ENCODE peak calls at places on chromosomes 13 and 19, in seven cellular contexts. R, M, S, O, X, F and Q are unnamed samples.

GRCh38 chr13:28719656-28720055 is 886 bp upstream of the SLC46A3 start:
- DNase-seq in R (peak), M (no peak), S (no peak), O (no peak), X (peak), F (peak), Q (no peak)

GRCh38 chr19:32201661-32202060 is 143.7 kb upstream of the ZNF507 start:
- DNase-seq in R (no peak), M (no peak), S (peak), O (no peak), X (no peak), F (no peak), Q (no peak)

GRCh38 chr13:33649212-33649917 is 168.6 kb upstream of the RFC3 start:
- DNase-seq in R (no peak), M (no peak), S (no peak), O (no peak), X (no peak), F (peak), Q (no peak)

GRCh38 chr13:87999791-88000190 is 328.6 kb downstream of the SLITRK5 start:
- DNase-seq in R (no peak), M (peak), S (no peak), O (no peak), X (no peak), F (peak), Q (no peak)

GRCh38 chr13:77741587-77741972 is 44.1 kb downstream of the SLAIN1 start:
- DNase-seq in R (no peak), M (no peak), S (no peak), O (no peak), X (no peak), F (no peak), Q (no peak)

GRCh38 chr19:45406165-45406956 is at the start of gene POLR1G:
- DNase-seq in R (peak), M (peak), S (peak), O (no peak), X (peak), F (peak), Q (peak)

GRCh38 chr13:108214511-108215383 is 589 bp downstream of the LIG4 start:
- DNase-seq in R (peak), M (peak), S (no peak), O (no peak), X (peak), F (no peak), Q (no peak)

GRCh38 chr13:100301418-100301817 is 212.5 kb downstream of the PCCA start:
- DNase-seq in R (no peak), M (no peak), S (no peak), O (no peak), X (peak), F (no peak), Q (no peak)

GRCh38 chr13:27406178-27406939 is 18.1 kb upstream of the GTF3A start:
- DNase-seq in R (peak), M (no peak), S (no peak), O (no peak), X (peak), F (peak), Q (no peak)

GRCh38 chr13:75279834-75280369 is 202.1 kb downstream of the TBC1D4 start:
- DNase-seq in R (no peak), M (peak), S (no peak), O (no peak), X (no peak), F (peak), Q (no peak)